ENCODE peak calls at places on chromosomes 7 and 10, in seven cellular contexts. One of them, this sample, is unnamed.

GRCh38 chr10:69712346-69712745 is 82.3 kb downstream of the FAM241B start:
- DNase-seq in transverse colon: no peak
- DNase-seq in lower lobe of right lung: no peak
- DNase-seq in AG04450: no peak
- DNase-seq in amniotic epithelial cell: no peak
- DNase-seq in activated CD4-positive, alpha-beta T cell treated with anti-CD3 and anti-CD28 coated beads, Interleukin-2, amount 50 U/mL, for 1 hour: no peak
- DNase-seq in T-helper 22 cell: no peak
- DNase-seq in this sample: no peak

GRCh38 chr10:74542077-74542476 is 284.3 kb upstream of the KAT6B start:
- DNase-seq in transverse colon: peak; percentile 10
- DNase-seq in lower lobe of right lung: no peak
- DNase-seq in AG04450: peak; percentile 57
- DNase-seq in amniotic epithelial cell: peak; percentile 98
- DNase-seq in activated CD4-positive, alpha-beta T cell treated with anti-CD3 and anti-CD28 coated beads, Interleukin-2, amount 50 U/mL, for 1 hour: no peak
- DNase-seq in T-helper 22 cell: no peak
- DNase-seq in this sample: no peak

GRCh38 chr7:138958026-138958956 is 22.9 kb downstream of the KIAA1549 start:
- DNase-seq in transverse colon: no peak
- DNase-seq in lower lobe of right lung: no peak
- DNase-seq in AG04450: no peak
- DNase-seq in amniotic epithelial cell: peak; percentile 91
- DNase-seq in activated CD4-positive, alpha-beta T cell treated with anti-CD3 and anti-CD28 coated beads, Interleukin-2, amount 50 U/mL, for 1 hour: no peak
- DNase-seq in T-helper 22 cell: no peak
- DNase-seq in this sample: no peak

GRCh38 chr7:67788689-67789088 is 792.1 kb downstream of the TYW1 start:
- DNase-seq in transverse colon: no peak
- DNase-seq in lower lobe of right lung: no peak
- DNase-seq in AG04450: no peak
- DNase-seq in amniotic epithelial cell: no peak
- DNase-seq in activated CD4-positive, alpha-beta T cell treated with anti-CD3 and anti-CD28 coated beads, Interleukin-2, amount 50 U/mL, for 1 hour: no peak
- DNase-seq in T-helper 22 cell: no peak
- DNase-seq in this sample: no peak

GRCh38 chr7:113878394-113878992 is 40.3 kb downstream of the PPP1R3A start:
- DNase-seq in transverse colon: no peak
- DNase-seq in lower lobe of right lung: no peak
- DNase-seq in AG04450: no peak
- DNase-seq in amniotic epithelial cell: no peak
- DNase-seq in activated CD4-positive, alpha-beta T cell treated with anti-CD3 and anti-CD28 coated beads, Interleukin-2, amount 50 U/mL, for 1 hour: no peak
- DNase-seq in T-helper 22 cell: no peak
- DNase-seq in this sample: no peak

GRCh38 chr7:64037095-64037494 is 8.1 kb upstream of the ZNF727 start:
- DNase-seq in transverse colon: no peak
- DNase-seq in lower lobe of right lung: no peak
- DNase-seq in AG04450: no peak
- DNase-seq in amniotic epithelial cell: no peak
- DNase-seq in activated CD4-positive, alpha-beta T cell treated with anti-CD3 and anti-CD28 coated beads, Interleukin-2, amount 50 U/mL, for 1 hour: no peak
- DNase-seq in T-helper 22 cell: no peak
- DNase-seq in this sample: no peak

GRCh38 chr10:11143240-11143639 is 125.6 kb downstream of the CELF2 start:
- DNase-seq in transverse colon: no peak
- DNase-seq in lower lobe of right lung: no peak
- DNase-seq in AG04450: no peak
- DNase-seq in amniotic epithelial cell: no peak
- DNase-seq in activated CD4-positive, alpha-beta T cell treated with anti-CD3 and anti-CD28 coated beads, Interleukin-2, amount 50 U/mL, for 1 hour: no peak
- DNase-seq in T-helper 22 cell: no peak
- DNase-seq in this sample: no peak

GRCh38 chr7:99201027-99201426 is 6.9 kb downstream of the KPNA7 start:
- DNase-seq in transverse colon: no peak
- DNase-seq in lower lobe of right lung: no peak
- DNase-seq in AG04450: peak; percentile 51
- DNase-seq in amniotic epithelial cell: peak; percentile 88
- DNase-seq in activated CD4-positive, alpha-beta T cell treated with anti-CD3 and anti-CD28 coated beads, Interleukin-2, amount 50 U/mL, for 1 hour: no peak
- DNase-seq in T-helper 22 cell: no peak
- DNase-seq in this sample: no peak

GRCh38 chr10:77187376-77187999 is 450.1 kb downstream of the KCNMA1 start:
- DNase-seq in transverse colon: no peak
- DNase-seq in lower lobe of right lung: no peak
- DNase-seq in AG04450: no peak
- DNase-seq in amniotic epithelial cell: no peak
- DNase-seq in activated CD4-positive, alpha-beta T cell treated with anti-CD3 and anti-CD28 coated beads, Interleukin-2, amount 50 U/mL, for 1 hour: no peak
- DNase-seq in T-helper 22 cell: no peak
- DNase-seq in this sample: no peak

GRCh38 chr7:31735991-31736982 is 49.3 kb downstream of the PPP1R17 start:
- DNase-seq in transverse colon: peak; percentile 47
- DNase-seq in lower lobe of right lung: no peak
- DNase-seq in AG04450: peak; percentile 11
- DNase-seq in amniotic epithelial cell: peak; percentile 33
- DNase-seq in activated CD4-positive, alpha-beta T cell treated with anti-CD3 and anti-CD28 coated beads, Interleukin-2, amount 50 U/mL, for 1 hour: no peak
- DNase-seq in T-helper 22 cell: no peak
- DNase-seq in this sample: peak; percentile 50

GRCh38 chr10:128027822-128028507 is 98.3 kb downstream of the MKI67 start:
- DNase-seq in transverse colon: no peak
- DNase-seq in lower lobe of right lung: peak; percentile 28
- DNase-seq in AG04450: no peak
- DNase-seq in amniotic epithelial cell: no peak
- DNase-seq in activated CD4-positive, alpha-beta T cell treated with anti-CD3 and anti-CD28 coated beads, Interleukin-2, amount 50 U/mL, for 1 hour: no peak
- DNase-seq in T-helper 22 cell: no peak
- DNase-seq in this sample: no peak

GRCh38 chr7:137936509-137937201 is 65.2 kb downstream of the CREB3L2 start:
- DNase-seq in transverse colon: no peak
- DNase-seq in lower lobe of right lung: no peak
- DNase-seq in AG04450: no peak
- DNase-seq in amniotic epithelial cell: no peak
- DNase-seq in activated CD4-positive, alpha-beta T cell treated with anti-CD3 and anti-CD28 coated beads, Interleukin-2, amount 50 U/mL, for 1 hour: no peak
- DNase-seq in T-helper 22 cell: no peak
- DNase-seq in this sample: no peak

GRCh38 chr10:118307237-118307636 is 34.9 kb downstream of the FAM204A start:
- DNase-seq in transverse colon: no peak
- DNase-seq in lower lobe of right lung: no peak
- DNase-seq in AG04450: no peak
- DNase-seq in amniotic epithelial cell: no peak
- DNase-seq in activated CD4-positive, alpha-beta T cell treated with anti-CD3 and anti-CD28 coated beads, Interleukin-2, amount 50 U/mL, for 1 hour: no peak
- DNase-seq in T-helper 22 cell: no peak
- DNase-seq in this sample: no peak

GRCh38 chr10:34018129-34018528 is 683.7 kb upstream of the NRP1 start:
- DNase-seq in transverse colon: no peak
- DNase-seq in lower lobe of right lung: no peak
- DNase-seq in AG04450: no peak
- DNase-seq in amniotic epithelial cell: no peak
- DNase-seq in activated CD4-positive, alpha-beta T cell treated with anti-CD3 and anti-CD28 coated beads, Interleukin-2, amount 50 U/mL, for 1 hour: no peak
- DNase-seq in T-helper 22 cell: no peak
- DNase-seq in this sample: no peak

This sample was measured in occipital lobe.